ENCODE peak calls at places on chromosomes 11 and 22, in ten cellular contexts. One of them, this sample, is unnamed.

GRCh38 chr11:108117746-108118371 is 3.5 kb upstream of the ACAT1 start:
- DNase-seq in psoas muscle: no peak
- DNase-seq in H9: no peak
- DNase-seq in NCI-H2029: peak
- DNase-seq in H7: peak
- DNase-seq in MCF 10A: peak
- DNase-seq in iris pigment epithelial cell: peak
- DNase-seq in posterior cingulate gyrus: no peak
- DNase-seq in NB4: peak
- DNase-seq in NCI-H345: peak
- DNase-seq in this sample: peak

GRCh38 chr11:18836415-18836814 is 44.8 kb upstream of the PTPN5 start:
- DNase-seq in psoas muscle: no peak
- DNase-seq in iris pigment epithelial cell: peak
- DNase-seq in NCI-H2029: no peak
- DNase-seq in NCI-H345: no peak
- DNase-seq in NB4: peak
- DNase-seq in MCF 10A: peak
- DNase-seq in H9: no peak
- DNase-seq in posterior cingulate gyrus: no peak
- DNase-seq in H7: no peak
- DNase-seq in this sample: no peak

GRCh38 chr22:40418366-40419201 is 48.2 kb downstream of the SGSM3 start:
- DNase-seq in psoas muscle: no peak
- DNase-seq in MCF 10A: no peak
- DNase-seq in NCI-H2029: no peak
- DNase-seq in H9: no peak
- DNase-seq in H7: peak
- DNase-seq in NCI-H345: peak
- DNase-seq in NB4: no peak
- DNase-seq in iris pigment epithelial cell: no peak
- DNase-seq in posterior cingulate gyrus: peak
- DNase-seq in this sample: peak

GRCh38 chr11:115548878-115549528 is 44.8 kb upstream of the CADM1 start:
- DNase-seq in MCF 10A: no peak
- DNase-seq in psoas muscle: no peak
- DNase-seq in iris pigment epithelial cell: no peak
- DNase-seq in NCI-H2029: no peak
- DNase-seq in H7: peak
- DNase-seq in posterior cingulate gyrus: no peak
- DNase-seq in H9: peak
- DNase-seq in NCI-H345: peak
- DNase-seq in NB4: no peak
- DNase-seq in this sample: no peak

GRCh38 chr11:69380451-69380901 is 86.5 kb downstream of the MYEOV start:
- DNase-seq in NB4: no peak
- DNase-seq in H9: no peak
- DNase-seq in psoas muscle: peak
- DNase-seq in MCF 10A: no peak
- DNase-seq in NCI-H2029: no peak
- DNase-seq in posterior cingulate gyrus: no peak
- DNase-seq in iris pigment epithelial cell: no peak
- DNase-seq in NCI-H345: no peak
- DNase-seq in H7: no peak
- DNase-seq in this sample: no peak

GRCh38 chr11:19218801-19219460 is 17.1 kb upstream of the CSRP3 start:
- DNase-seq in NCI-H2029: peak
- DNase-seq in psoas muscle: peak
- DNase-seq in NB4: no peak
- DNase-seq in iris pigment epithelial cell: no peak
- DNase-seq in MCF 10A: peak
- DNase-seq in NCI-H345: peak
- DNase-seq in H7: peak
- DNase-seq in posterior cingulate gyrus: peak
- DNase-seq in H9: no peak
- DNase-seq in this sample: no peak

GRCh38 chr11:46845440-46845739 is 690 bp downstream of the CKAP5 start:
- DNase-seq in H9: no peak
- DNase-seq in NB4: no peak
- DNase-seq in psoas muscle: no peak
- DNase-seq in iris pigment epithelial cell: no peak
- DNase-seq in NCI-H2029: peak
- DNase-seq in H7: no peak
- DNase-seq in MCF 10A: no peak
- DNase-seq in NCI-H345: no peak
- DNase-seq in posterior cingulate gyrus: no peak
- DNase-seq in this sample: no peak

GRCh38 chr11:68051191-68052136 is 12.6 kb downstream of the TCIRG1 start:
- DNase-seq in iris pigment epithelial cell: no peak
- DNase-seq in MCF 10A: no peak
- DNase-seq in H9: peak
- DNase-seq in NB4: peak
- DNase-seq in psoas muscle: no peak
- DNase-seq in NCI-H345: no peak
- DNase-seq in H7: peak
- DNase-seq in posterior cingulate gyrus: no peak
- DNase-seq in NCI-H2029: no peak
- DNase-seq in this sample: no peak

GRCh38 chr11:121652982-121653381 is 200.2 kb upstream of the SORL1-AS1 start:
- DNase-seq in NB4: no peak
- DNase-seq in psoas muscle: no peak
- DNase-seq in MCF 10A: peak
- DNase-seq in posterior cingulate gyrus: no peak
- DNase-seq in NCI-H2029: no peak
- DNase-seq in H9: no peak
- DNase-seq in iris pigment epithelial cell: no peak
- DNase-seq in H7: peak
- DNase-seq in NCI-H345: no peak
- DNase-seq in this sample: no peak

This sample was measured in NCI-H510A treated with DMSO at 0.1 percent for 48 hours.